ENCODE peak calls at places on chromosome X, in six cellular contexts. S, Y, I, C, G and T are unnamed samples.

GRCh38 chrX:13059676-13060499 is 15.5 kb upstream of the FAM9C start:
- DNase-seq in S (no peak), Y (no peak), I (no peak), C (no peak), G (no peak), T (no peak)

GRCh38 chrX:15050395-15050794 is 177.2 kb downstream of the MOSPD2 start:
- DNase-seq in S (no peak), Y (no peak), I (no peak), C (no peak), G (no peak), T (no peak)

GRCh38 chrX:124829930-124830329 is 483.6 kb downstream of the SH2D1A start:
- DNase-seq in S (no peak), Y (no peak), I (no peak), C (no peak), G (no peak), T (no peak)

GRCh38 chrX:153777261-153778090 is 3.4 kb upstream of the SRPK3 start:
- DNase-seq in S (peak), Y (no peak), I (no peak), C (no peak), G (no peak), T (no peak)

GRCh38 chrX:41491267-41492004 is 44.3 kb downstream of the NYX start:
- DNase-seq in S (no peak), Y (no peak), I (no peak), C (no peak), G (no peak), T (no peak)

GRCh38 chrX:109990582-109991276 is 12.2 kb upstream of the TMEM164 start:
- DNase-seq in S (no peak), Y (no peak), I (no peak), C (no peak), G (no peak), T (no peak)

GRCh38 chrX:4588893-4589292 is 875.4 kb upstream of the PRKX start:
- DNase-seq in S (no peak), Y (no peak), I (no peak), C (no peak), G (no peak), T (no peak)

GRCh38 chrX:140110081-140110650 is 144.8 kb upstream of the CXorf66 start:
- DNase-seq in S (no peak), Y (no peak), I (no peak), C (no peak), G (no peak), T (no peak)

GRCh38 chrX:30957753-30958152 is 68.7 kb upstream of the TAB3 start:
- DNase-seq in S (no peak), Y (peak), I (no peak), C (no peak), G (no peak), T (no peak)

GRCh38 chrX:140521393-140521792 is 16.5 kb upstream of the SOX3 start:
- DNase-seq in S (no peak), Y (no peak), I (no peak), C (no peak), G (no peak), T (no peak)

GRCh38 chrX:23552289-23552688 is 115.0 kb upstream of the PRDX4 start:
- DNase-seq in S (peak), Y (no peak), I (no peak), C (no peak), G (no peak), T (no peak)

GRCh38 chrX:5236096-5236495 is 992.6 kb downstream of the NLGN4X start:
- DNase-seq in S (peak), Y (no peak), I (no peak), C (no peak), G (no peak), T (no peak)

GRCh38 chrX:97494756-97495372 is 611.2 kb downstream of the RPA4 start:
- DNase-seq in S (no peak), Y (no peak), I (peak), C (no peak), G (no peak), T (no peak)

GRCh38 chrX:16123222-16123786 is at the start of gene GRPR:
- DNase-seq in S (peak), Y (peak), I (no peak), C (no peak), G (peak), T (no peak)

GRCh38 chrX:154980330-154981115 is 42.0 kb downstream of the F8 start:
- DNase-seq in S (peak), Y (peak), I (peak), C (peak), G (peak), T (peak)

GRCh38 chrX:154981116-154981411 is 41.5 kb downstream of the F8 start:
- DNase-seq in S (no peak), Y (no peak), I (no peak), C (no peak), G (no peak), T (no peak)

GRCh38 chrX:154979671-154980070 is 42.9 kb downstream of the F8 start:
- DNase-seq in S (no peak), Y (no peak), I (no peak), C (no peak), G (no peak), T (no peak)
- TF ChIP-seq TAF1 in S (no peak), Y (no peak), I (no peak), C (no peak), G (no peak), T (no peak)

GRCh38 chrX:148382983-148383382 is 117.4 kb upstream of the AFF2 start:
- DNase-seq in S (no peak), Y (no peak), I (no peak), C (no peak), G (no peak), T (no peak)

GRCh38 chrX:148381603-148382002 is 118.8 kb upstream of the AFF2 start:
- DNase-seq in S (no peak), Y (no peak), I (peak), C (no peak), G (no peak), T (no peak)

GRCh38 chrX:148380107-148380506 is 120.3 kb upstream of the AFF2 start:
- DNase-seq in S (no peak), Y (no peak), I (no peak), C (no peak), G (no peak), T (no peak)

GRCh38 chrX:148376342-148376741 is 124.1 kb upstream of the AFF2 start:
- DNase-seq in S (no peak), Y (no peak), I (no peak), C (no peak), G (no peak), T (no peak)

DNA sequence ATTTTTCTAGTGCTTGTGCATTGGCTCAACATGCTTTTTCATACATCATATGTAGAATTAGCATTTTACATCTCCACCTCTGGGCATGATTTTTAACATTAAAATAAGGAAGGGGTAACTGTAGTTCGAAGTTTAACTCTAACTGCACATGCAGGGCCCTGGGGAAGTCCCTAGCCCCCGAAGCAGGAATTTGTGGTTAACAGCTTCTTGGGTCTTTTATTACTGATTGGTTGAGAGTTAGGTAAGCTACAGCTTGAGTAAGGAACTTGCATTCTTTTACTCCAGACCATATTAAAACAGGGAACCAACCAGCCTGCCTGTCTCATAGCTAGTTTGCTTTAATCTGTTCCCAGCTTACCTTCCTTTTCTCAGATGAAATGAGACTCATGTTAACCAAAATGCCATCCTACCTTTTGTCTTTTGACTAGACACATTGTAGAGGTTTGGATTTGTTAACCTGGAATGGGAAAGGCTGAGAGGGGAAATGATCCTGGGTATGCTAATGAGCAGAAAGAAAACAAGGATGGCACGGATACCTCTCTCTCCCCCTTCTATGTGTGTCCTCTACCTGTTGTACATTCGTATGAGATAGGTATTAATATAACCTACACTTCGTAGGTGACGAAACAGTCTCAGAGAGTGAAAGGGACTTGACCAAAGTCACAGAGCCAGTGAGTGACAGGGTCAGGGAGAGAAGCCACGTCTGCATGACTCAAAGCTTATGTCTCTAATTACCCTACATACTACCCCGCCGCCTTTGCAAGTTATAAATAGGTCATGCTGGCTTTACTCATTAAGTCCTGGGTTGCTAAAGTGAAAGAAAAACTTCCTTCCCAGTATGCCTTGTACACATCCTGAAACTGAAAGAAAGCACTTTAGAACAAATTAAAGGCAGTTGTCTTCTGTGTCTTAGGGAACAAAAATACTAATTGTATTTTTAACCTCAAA is 119.5 kb upstream of the AFF2 start:
- DNase-seq in S (no peak), Y (no peak), I (peak), C (no peak), G (no peak), T (no peak)
- TF ChIP-seq TAF1 in S (no peak), Y (no peak), I (no peak), C (no peak), G (no peak), T (no peak)

GRCh38 chrX:46916273-46916672 is 4.1 kb downstream of the JADE3 start:
- DNase-seq in S (no peak), Y (no peak), I (no peak), C (no peak), G (no peak), T (no peak)
- TF ChIP-seq TAF1 in S (no peak), Y (no peak), I (no peak), C (no peak), G (no peak), T (no peak)

GRCh38 chrX:44829836-44830235 is 14.0 kb upstream of the DUSP21 start:
- DNase-seq in S (no peak), Y (peak), I (no peak), C (no peak), G (no peak), T (no peak)

GRCh38 chrX:44828008-44828605 is 15.7 kb upstream of the DUSP21 start:
- DNase-seq in S (no peak), Y (no peak), I (no peak), C (no peak), G (no peak), T (no peak)
- TF ChIP-seq TAF1 in S (no peak), Y (no peak), I (no peak), C (no peak), G (no peak), T (no peak)